ENCODE peak calls at places on chromosomes 6 and 20, in seven cellular contexts. A is lower lobe of right lung, U is T-helper 17 cell, H is mesenchymal stem cell, C is LoVo, F is PC-9, X is GM10248. Q is an unnamed sample.

GRCh38 chr20:38113401-38114325 is 51.4 kb downstream of the TGM2 start:
- DNase-seq in A (no peak), U (no peak), H (no peak), C (no peak), F (peak; percentile 45), X (no peak), Q (no peak)

GRCh38 chr6:138405816-138406403 is 1.9 kb downstream of the HEBP2 start:
- DNase-seq in A (no peak), U (no peak), H (no peak), C (no peak), F (no peak), X (no peak), Q (no peak)

GRCh38 chr20:50305636-50306477 is 115.2 kb downstream of the CEBPB start:
- DNase-seq in A (no peak), U (no peak), H (peak; percentile 66), C (peak; percentile 17), F (peak; percentile 55), X (no peak), Q (peak; percentile 93)

GRCh38 chr6:168699631-168700315 is 258.8 kb downstream of the SMOC2 start:
- DNase-seq in A (no peak), U (no peak), H (no peak), C (no peak), F (no peak), X (no peak), Q (peak; percentile 86)

GRCh38 chr20:39954585-39954984 is 734.5 kb downstream of the MAFB start:
- DNase-seq in A (no peak), U (no peak), H (no peak), C (no peak), F (no peak), X (no peak), Q (no peak)

GRCh38 chr20:17646901-17647301 is 35.1 kb downstream of the RRBP1 start:
- DNase-seq in A (peak; percentile 35), U (no peak), H (no peak), C (no peak), F (no peak), X (no peak), Q (peak; percentile 57)

GRCh38 chr6:151229401-151230276 is 10.1 kb upstream of the AKAP12 start:
- DNase-seq in A (no peak), U (no peak), H (no peak), C (no peak), F (no peak), X (no peak), Q (no peak)

GRCh38 chr6:126147416-126147815 is 161.1 kb downstream of the TRMT11 start:
- DNase-seq in A (no peak), U (no peak), H (no peak), C (no peak), F (no peak), X (no peak), Q (no peak)